ENCODE peak calls at places on chromosomes 13 and 19, in nine cellular contexts. J is right cardiac atrium; C is heart left ventricle; L is right atrium auricular region; B is astrocyte; Y is CD4-positive, alpha-beta T cell; W is ovary; D is A549; H is naive thymus-derived CD4-positive, alpha-beta T cell. M is an unnamed sample.
A peak's percentile ranks its signal among the peaks of the same experiment; 100 is the strongest.

GRCh38 chr19:29645911-29646310 is 19.4 kb upstream of the PLEKHF1 start:
- DNase-seq in J (peak; percentile 76), C (peak; percentile 79), L (peak; percentile 80), B (peak; percentile 61), Y (no peak), W (peak; percentile 46), D (no peak), H (no peak), M (no peak)

GRCh38 chr13:109154546-109154945 is 525.1 kb downstream of the MYO16 start:
- DNase-seq in J (no peak), C (no peak), L (no peak), B (peak; percentile 60), Y (no peak), W (no peak), D (no peak), H (no peak), M (no peak)

GRCh38 chr13:44399045-44399444 is 25.4 kb downstream of the SERP2 start:
- DNase-seq in J (no peak), C (no peak), L (no peak), B (no peak), Y (no peak), W (no peak), D (no peak), H (no peak), M (no peak)

GRCh38 chr13:76852991-76853390 is 33.2 kb downstream of the KCTD12 start:
- DNase-seq in J (no peak), C (no peak), L (no peak), B (peak; percentile 91), Y (no peak), W (no peak), D (no peak), H (no peak), M (peak; percentile 28)

GRCh38 chr13:57820924-57821323 is 189.4 kb downstream of the PCDH17 start:
- DNase-seq in J (no peak), C (no peak), L (no peak), B (no peak), Y (no peak), W (no peak), D (no peak), H (no peak), M (no peak)

GRCh38 chr13:73754727-73755292 is 379.4 kb downstream of the KLF12 start:
- DNase-seq in J (no peak), C (no peak), L (no peak), B (peak; percentile 36), Y (peak; percentile 4), W (no peak), D (peak; percentile 4), H (peak; percentile 32), M (no peak)

GRCh38 chr13:67341406-67341805 is 111.3 kb upstream of the PCDH9 start:
- DNase-seq in J (no peak), C (no peak), L (no peak), B (no peak), Y (no peak), W (no peak), D (no peak), H (no peak), M (no peak)

GRCh38 chr13:50227356-50227755 is 212.1 kb downstream of the KCNRG start:
- DNase-seq in J (no peak), C (no peak), L (no peak), B (no peak), Y (no peak), W (no peak), D (no peak), H (no peak), M (no peak)

GRCh38 chr13:67652887-67653286 is 422.8 kb upstream of the PCDH9 start:
- DNase-seq in J (no peak), C (no peak), L (no peak), B (no peak), Y (no peak), W (no peak), D (no peak), H (no peak), M (no peak)

GRCh38 chr13:90630716-90631115 is 716.8 kb upstream of the MIR17HG start:
- DNase-seq in J (no peak), C (no peak), L (no peak), B (no peak), Y (no peak), W (no peak), D (no peak), H (no peak), M (no peak)

GRCh38 chr13:90414691-90415596 is 932.5 kb upstream of the MIR17HG start:
- DNase-seq in J (no peak), C (no peak), L (no peak), B (peak; percentile 80), Y (no peak), W (no peak), D (peak; percentile 18), H (no peak), M (no peak)

DNA sequence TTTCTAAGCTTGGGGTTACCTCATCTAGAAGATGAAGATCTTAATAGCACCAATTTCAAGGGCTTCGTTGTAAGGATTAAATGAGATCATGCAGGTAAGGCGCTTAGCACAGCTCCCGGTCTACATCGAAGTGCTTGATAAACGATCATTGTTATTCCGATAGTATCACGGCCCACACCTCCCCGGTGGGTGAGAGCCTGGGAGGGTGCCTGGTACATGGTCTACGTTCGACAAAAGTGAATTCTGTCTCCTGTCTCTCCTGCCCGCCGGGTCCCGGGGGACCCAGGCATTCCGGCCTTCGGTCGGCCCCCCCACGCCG is 501 bp upstream of the MYH14 start:
- DNase-seq in J (no peak), C (no peak), L (no peak), B (no peak), Y (no peak), W (no peak), D (no peak), H (no peak), M (no peak)
- H3K27ac ChIP-seq in J (peak overlapping the region; percentile 74), C (no peak overlapping the region), L (peak overlapping the region; percentile 62), B (no peak overlapping the region), Y (no peak overlapping the region), W (no peak overlapping the region), D (no peak overlapping the region), H (no peak overlapping the region), M (no peak overlapping the region)

DNA sequence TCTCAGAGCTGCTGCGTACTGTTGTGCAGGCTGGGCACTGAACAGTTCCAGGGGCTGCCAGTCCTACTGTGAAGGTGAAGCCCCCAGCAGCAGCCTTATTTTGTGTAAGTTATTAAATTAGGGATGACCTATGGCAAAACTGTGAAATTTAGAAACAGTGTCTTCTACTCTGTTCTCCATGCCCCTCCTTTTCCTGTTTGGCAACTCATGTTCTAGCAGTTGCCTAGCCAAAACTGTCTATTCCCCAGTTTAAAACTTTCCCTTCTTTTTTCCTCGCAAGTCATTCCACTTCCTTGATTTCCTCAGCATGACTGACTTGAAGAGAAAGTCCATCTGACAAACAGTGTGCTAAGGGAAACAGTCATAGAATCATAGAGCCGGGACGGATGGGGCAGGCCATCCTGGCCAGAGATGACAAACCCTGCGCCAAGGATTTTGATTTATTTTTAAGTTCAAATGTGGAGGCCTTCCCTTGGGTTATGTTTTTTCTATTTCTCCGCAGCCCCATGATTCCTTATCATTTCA is 78.1 kb upstream of the OLFM4 start:
- DNase-seq in J (no peak), C (no peak), L (no peak), B (no peak), Y (no peak), W (no peak), D (no peak), H (no peak), M (no peak)
- H3K27ac ChIP-seq in J (no peak overlapping the region), C (no peak overlapping the region), L (no peak overlapping the region), B (no peak overlapping the region), Y (no peak overlapping the region), W (no peak overlapping the region), D (no peak overlapping the region), H (no peak overlapping the region), M (no peak overlapping the region)

GRCh38 chr13:113297370-113297871 is 382 bp downstream of the LAMP1 start:
- DNase-seq in J (peak; percentile 33), C (no peak), L (no peak), B (no peak), Y (peak; percentile 24), W (no peak), D (no peak), H (peak; percentile 41), M (no peak)

GRCh38 chr13:113299951-113300350 is 2.9 kb downstream of the LAMP1 start:
- DNase-seq in J (no peak), C (no peak), L (no peak), B (no peak), Y (no peak), W (no peak), D (no peak), H (no peak), M (no peak)

GRCh38 chr13:113302940-113303339 is 5.9 kb downstream of the LAMP1 start:
- DNase-seq in J (no peak), C (no peak), L (no peak), B (no peak), Y (no peak), W (no peak), D (no peak), H (no peak), M (no peak)

GRCh38 chr13:113296842-113297369 is at the start of gene LAMP1:
- DNase-seq in J (peak; percentile 99), C (peak; percentile 100), L (peak; percentile 98), B (peak; percentile 91), Y (peak; percentile 98), W (peak; percentile 100), D (peak; percentile 84), H (peak; percentile 98), M (peak; percentile 97)

DNA sequence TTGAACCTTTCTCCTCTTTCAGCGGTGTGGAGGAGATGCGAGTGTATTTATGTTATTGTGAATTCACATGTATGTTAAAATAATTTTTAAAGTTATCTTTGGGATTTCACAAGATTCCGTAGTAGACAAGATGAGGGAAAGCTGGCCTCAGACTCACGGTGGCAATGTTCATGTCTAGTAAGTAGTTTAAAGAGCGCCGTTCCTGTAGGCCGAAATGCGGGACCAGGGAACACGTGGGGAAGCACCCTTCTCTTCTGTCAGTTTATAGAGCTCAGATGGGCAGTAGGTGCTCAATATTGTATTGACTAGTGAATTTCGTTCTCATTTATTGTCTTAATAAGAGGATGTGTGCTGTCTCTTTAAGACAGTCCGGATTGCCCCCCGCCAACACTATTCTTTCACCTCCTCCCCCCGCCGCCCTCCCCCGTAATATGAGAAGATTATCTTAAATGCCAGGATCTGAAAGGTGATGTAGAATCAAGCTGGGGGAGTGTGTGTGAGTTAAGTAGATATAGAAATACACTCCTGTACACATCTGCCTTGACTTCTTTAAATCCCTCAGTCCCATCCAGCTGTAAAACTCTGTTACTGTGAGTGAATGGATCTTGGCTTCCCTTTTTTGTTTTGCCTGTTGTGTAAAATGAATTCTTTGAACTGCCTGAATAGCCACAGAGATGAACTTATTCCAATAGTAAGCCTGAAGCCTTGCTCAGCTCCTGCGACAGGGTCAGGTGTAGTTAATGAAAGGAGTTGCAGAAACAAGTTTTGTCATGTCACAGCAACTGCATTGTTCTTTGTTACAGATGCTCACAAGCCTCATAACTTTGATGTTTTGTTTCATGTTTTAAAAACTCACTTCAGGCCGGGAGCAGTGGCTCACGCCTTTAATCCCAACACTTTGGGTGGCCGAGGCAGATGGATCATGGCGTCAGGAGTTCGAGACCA is 1.2 kb downstream of the LAMP1 start:
- DNase-seq in J (no peak), C (no peak), L (no peak), B (no peak), Y (no peak), W (no peak), D (no peak), H (no peak), M (no peak)
- H3K27ac ChIP-seq in J (peak overlapping the region; percentile 72), C (peak overlapping the region; percentile 94), L (peak overlapping the region; percentile 89), B (peak overlapping the region; percentile 77), Y (peak overlapping the region; percentile 88), W (peak overlapping the region; percentile 40), D (peak overlapping the region; percentile 92), H (peak overlapping the region; percentile 90), M (peak overlapping the region; percentile 87)

DNA sequence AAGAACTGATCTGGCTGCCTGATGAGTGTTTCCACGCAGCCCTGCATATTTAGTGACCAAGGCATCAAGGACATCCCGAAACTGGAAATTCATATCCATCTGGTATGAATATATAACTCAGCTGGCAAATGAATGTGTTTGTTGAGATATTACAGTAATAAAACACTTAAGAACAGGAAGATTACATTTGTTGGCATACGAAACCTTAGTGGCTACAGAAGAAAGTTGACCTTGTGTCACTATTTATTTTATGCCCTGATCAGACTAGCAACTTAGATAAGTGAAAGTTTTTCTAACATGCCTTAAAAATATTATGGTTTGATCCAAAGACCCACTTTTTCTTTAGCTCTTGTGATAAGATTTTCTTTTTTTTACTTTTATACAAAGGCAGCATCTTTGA is 32.8 kb downstream of the RAP2A start:
- DNase-seq in J (no peak), C (no peak), L (no peak), B (no peak), Y (no peak), W (no peak), D (no peak), H (no peak), M (no peak)
- H3K27ac ChIP-seq in J (no peak overlapping the region), C (no peak overlapping the region), L (no peak overlapping the region), B (no peak overlapping the region), Y (no peak overlapping the region), W (no peak overlapping the region), D (no peak overlapping the region), H (no peak overlapping the region), M (no peak overlapping the region)